ENCODE peak calls at places on chromosomes 6 and 20, in eight cellular contexts. G is spleen, R is PC-3, O is uterus, X is NB4, S is lung, K is kidney, J is left lung. Y is an unnamed sample.

GRCh38 chr20:22490287-22491187 is 93.8 kb downstream of the FOXA2 start:
- DNase-seq in O (no peak), K (peak), R (peak), X (peak), G (no peak), S (peak), J (peak), Y (no peak)

GRCh38 chr6:56808871-56809359 is 146.0 kb upstream of the BEND6 start:
- DNase-seq in S (no peak), R (peak), O (no peak), X (no peak), K (no peak), G (no peak), J (no peak), Y (peak)

GRCh38 chr20:40962733-40963504 is 65.7 kb upstream of the TOP1 start:
- DNase-seq in J (peak), K (peak), S (peak), G (peak), X (peak), O (peak), R (peak), Y (peak)

GRCh38 chr6:143100429-143100828 is 39.7 kb downstream of the AIG1 start:
- DNase-seq in G (no peak), J (no peak), O (no peak), S (no peak), R (no peak), X (no peak), K (no peak), Y (no peak)

GRCh38 chr6:28353981-28354676 is 4.4 kb downstream of the ZKSCAN3 start:
- DNase-seq in G (no peak), J (peak), R (peak), X (peak), S (peak), O (peak), K (no peak), Y (peak)

GRCh38 chr6:29845405-29846006 is 17.9 kb downstream of the HLA-G start:
- DNase-seq in O (no peak), S (no peak), R (peak), K (no peak), X (no peak), G (no peak), J (no peak), Y (no peak)

GRCh38 chr6:47534063-47534462 is 56.5 kb downstream of the CD2AP start:
- DNase-seq in G (no peak), X (no peak), R (no peak), S (no peak), J (no peak), K (no peak), O (no peak), Y (no peak)

GRCh38 chr6:23823421-23823820 is 302.6 kb upstream of the NRSN1 start:
- DNase-seq in R (peak), G (no peak), S (no peak), K (no peak), X (peak), O (no peak), J (no peak), Y (no peak)

GRCh38 chr6:2124260-2124709 is 121.1 kb downstream of the GMDS start:
- DNase-seq in K (no peak), O (peak), S (no peak), J (no peak), X (no peak), G (no peak), R (no peak), Y (no peak)

GRCh38 chr6:28446818-28447511 is 3.7 kb upstream of the ZSCAN23 start:
- DNase-seq in R (no peak), O (no peak), G (no peak), K (no peak), J (peak), S (no peak), X (peak), Y (no peak)

GRCh38 chr6:119566546-119567263 is 217.1 kb upstream of the MAN1A1 start:
- DNase-seq in G (no peak), J (no peak), R (no peak), K (no peak), X (no peak), S (no peak), O (no peak), Y (no peak)

GRCh38 chr6:167793421-167793820 is 33.3 kb upstream of the AFDN start:
- DNase-seq in X (no peak), S (peak), R (no peak), J (no peak), K (no peak), G (no peak), O (no peak), Y (no peak)

GRCh38 chr6:33105916-33106871 is 30.4 kb downstream of the HLA-DPB1 start:
- DNase-seq in G (no peak), R (no peak), O (no peak), S (peak), J (no peak), X (no peak), K (no peak), Y (no peak)

GRCh38 chr6:119526609-119527605 is 177.3 kb upstream of the MAN1A1 start:
- DNase-seq in K (no peak), G (no peak), X (no peak), J (no peak), R (no peak), O (no peak), S (no peak), Y (no peak)

GRCh38 chr6:160386869-160387518 is 38.8 kb downstream of the SLC22A3 start:
- DNase-seq in R (peak), G (no peak), O (peak), J (peak), K (no peak), S (peak), X (no peak), Y (peak)

GRCh38 chr20:4813839-4814695 is 92.4 kb downstream of the PRND start:
- DNase-seq in K (peak), G (peak), J (no peak), S (no peak), X (peak), O (no peak), R (peak), Y (no peak)

GRCh38 chr6:112253842-112254816 is at the start of gene LAMA4:
- DNase-seq in G (peak), O (peak), K (peak), X (no peak), R (peak), S (peak), J (peak), Y (peak)

GRCh38 chr6:158041788-158042187 is 60.1 kb downstream of the SYNJ2 start:
- DNase-seq in O (no peak), J (no peak), R (no peak), K (peak), S (no peak), G (no peak), X (no peak), Y (no peak)

GRCh38 chr6:133587841-133588240 is 301.1 kb upstream of the TCF21 start:
- DNase-seq in G (no peak), J (no peak), O (no peak), R (no peak), X (no peak), K (no peak), S (no peak), Y (peak)

GRCh38 chr6:106799008-106799952 is 169.9 kb downstream of the QRSL1 start:
- DNase-seq in O (no peak), J (no peak), G (no peak), K (no peak), X (peak), R (peak), S (no peak), Y (peak)

GRCh38 chr6:33905081-33905609 is 101.3 kb upstream of the MLN start:
- DNase-seq in K (no peak), R (no peak), X (no peak), G (peak), O (no peak), J (no peak), S (no peak), Y (no peak)

GRCh38 chr6:107523054-107523791 is 33.3 kb downstream of the SOBP start:
- DNase-seq in J (no peak), G (no peak), K (peak), X (no peak), R (no peak), O (no peak), S (no peak), Y (no peak)

GRCh38 chr20:22379472-22379871 is 204.9 kb downstream of the FOXA2 start:
- DNase-seq in R (peak), O (no peak), K (no peak), X (peak), G (no peak), J (no peak), S (no peak), Y (no peak)

GRCh38 chr6:110534731-110535164 is 58.3 kb upstream of the SLC22A16 start:
- DNase-seq in K (no peak), J (no peak), O (no peak), S (no peak), G (no peak), X (no peak), R (peak), Y (peak)

DNA sequence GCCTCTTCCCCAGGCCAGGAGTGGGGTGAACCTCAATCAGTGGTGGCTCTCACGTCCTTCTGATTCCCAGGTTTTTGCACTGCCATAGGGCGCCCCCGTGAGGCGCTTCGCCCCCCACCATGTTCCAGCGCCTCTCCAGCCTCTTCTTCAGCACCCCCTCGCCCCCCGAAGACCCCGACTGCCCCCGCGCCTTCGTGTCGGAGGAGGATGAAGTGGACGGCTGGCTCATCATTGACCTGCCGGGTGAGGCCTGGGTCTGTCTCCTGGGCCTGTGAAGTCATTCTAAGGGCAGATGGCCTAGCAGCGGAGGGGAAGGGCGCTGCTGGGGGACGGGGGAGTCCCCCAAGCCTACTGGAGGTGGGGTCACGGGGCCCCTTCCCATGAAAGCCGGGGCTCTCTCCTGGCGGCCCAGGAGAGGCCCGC is 4.5 kb downstream of the TP53INP2 start:
- DNase-seq in J (peak), G (peak), O (peak), R (peak), K (peak), S (peak), X (peak), Y (peak)
- TF ChIP-seq CTCF in J (peak), G (peak), O (peak), R (peak), K (peak), S (no peak), X (peak), Y (peak)

DNA sequence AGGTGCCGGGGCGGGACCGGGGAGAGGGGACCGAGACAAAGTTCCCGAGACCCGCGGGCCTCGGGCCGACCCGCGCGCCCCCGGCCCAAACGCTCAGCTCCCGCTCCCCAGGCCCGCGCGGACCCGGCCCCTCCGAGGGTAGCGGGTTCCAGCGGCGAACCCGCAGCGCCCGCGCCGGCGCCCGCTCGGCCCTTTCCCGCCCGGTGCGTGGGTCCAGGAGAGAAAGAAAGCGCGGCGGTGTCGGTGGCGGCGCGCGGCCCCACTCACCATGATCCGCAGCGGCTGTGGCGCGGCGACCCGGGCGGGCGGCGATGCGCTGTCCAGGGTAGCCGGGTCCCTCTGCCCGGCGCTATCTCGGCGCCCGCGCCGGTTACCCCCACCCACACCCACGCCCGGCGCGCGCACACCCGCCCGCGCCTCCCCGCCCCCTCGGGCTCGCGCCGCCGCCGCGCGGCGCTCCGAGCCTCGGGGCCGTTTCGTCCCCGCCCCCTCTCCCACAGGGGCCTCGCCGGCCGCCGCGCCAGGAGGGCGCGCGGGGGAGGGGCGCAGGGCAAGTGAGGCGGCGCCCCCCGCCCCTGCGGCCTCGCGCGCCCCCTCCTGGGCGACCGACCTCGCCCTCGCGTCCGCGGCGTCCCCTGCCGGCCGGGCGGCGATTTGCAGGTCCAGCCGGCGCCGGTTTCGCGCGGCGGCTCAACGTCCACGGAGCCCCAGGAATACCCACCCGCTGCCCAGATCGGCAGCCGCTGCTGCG is at the start of gene ELOVL2:
- DNase-seq in S (no peak), J (peak), G (no peak), K (no peak), R (peak), X (peak), O (no peak), Y (peak)
- H3K4me3 ChIP-seq in S (peak), J (peak), G (peak), K (no peak), R (peak), X (no peak), O (peak), Y (peak)

GRCh38 chr6:155212616-155213380 is 51.0 kb upstream of the CLDN20 start:
- DNase-seq in X (no peak), J (no peak), O (no peak), K (no peak), G (no peak), S (no peak), R (peak), Y (no peak)

GRCh38 chr6:155216312-155217028 is 47.3 kb upstream of the CLDN20 start:
- DNase-seq in G (no peak), K (no peak), O (no peak), S (no peak), J (no peak), R (no peak), X (no peak), Y (no peak)

GRCh38 chr6:155215906-155216305 is 47.9 kb upstream of the CLDN20 start:
- DNase-seq in O (no peak), G (no peak), R (no peak), K (no peak), J (no peak), S (no peak), X (no peak), Y (no peak)

GRCh38 chr6:155213611-155214372 is 50.0 kb upstream of the CLDN20 start:
- DNase-seq in J (no peak), G (no peak), R (no peak), S (no peak), X (no peak), O (no peak), K (no peak), Y (no peak)

GRCh38 chr6:155212106-155212505 is 51.7 kb upstream of the CLDN20 start:
- DNase-seq in R (no peak), G (no peak), S (no peak), J (no peak), O (no peak), K (no peak), X (no peak), Y (no peak)
- TF ChIP-seq CTCF in R (no peak), G (no peak), S (no peak), J (no peak), O (no peak), K (no peak), X (no peak), Y (no peak)

GRCh38 chr20:1389703-1390385 is 3.0 kb downstream of the FKBP1A start:
- DNase-seq in X (no peak), G (no peak), R (no peak), J (no peak), O (no peak), S (peak), K (no peak), Y (no peak)
- H3K4me3 ChIP-seq in X (peak), G (peak), R (peak), J (peak), O (no peak), S (peak), K (peak), Y (no peak)

GRCh38 chr20:44886828-44887227 is 1.3 kb downstream of the YWHAB start:
- DNase-seq in O (no peak), G (no peak), J (no peak), R (no peak), K (no peak), S (no peak), X (no peak), Y (no peak)

GRCh38 chr20:44886276-44886671 is 769 bp downstream of the YWHAB start:
- DNase-seq in K (no peak), G (no peak), S (no peak), R (no peak), O (no peak), X (no peak), J (no peak), Y (peak)

GRCh38 chr20:44887466-44887865 is 2.0 kb downstream of the YWHAB start:
- DNase-seq in S (no peak), G (no peak), O (no peak), R (no peak), X (no peak), J (no peak), K (no peak), Y (no peak)

GRCh38 chr20:44884907-44885391 is 556 bp upstream of the YWHAB start:
- DNase-seq in S (no peak), X (no peak), K (no peak), G (no peak), J (no peak), R (no peak), O (no peak), Y (no peak)

GRCh38 chr20:44885392-44886275 is at the start of gene YWHAB:
- DNase-seq in O (peak), K (peak), X (peak), S (peak), J (peak), R (peak), G (peak), Y (peak)
- TF ChIP-seq CTCF in O (peak), K (no peak), X (no peak), S (no peak), J (peak), R (no peak), G (no peak), Y (no peak)

DNA sequence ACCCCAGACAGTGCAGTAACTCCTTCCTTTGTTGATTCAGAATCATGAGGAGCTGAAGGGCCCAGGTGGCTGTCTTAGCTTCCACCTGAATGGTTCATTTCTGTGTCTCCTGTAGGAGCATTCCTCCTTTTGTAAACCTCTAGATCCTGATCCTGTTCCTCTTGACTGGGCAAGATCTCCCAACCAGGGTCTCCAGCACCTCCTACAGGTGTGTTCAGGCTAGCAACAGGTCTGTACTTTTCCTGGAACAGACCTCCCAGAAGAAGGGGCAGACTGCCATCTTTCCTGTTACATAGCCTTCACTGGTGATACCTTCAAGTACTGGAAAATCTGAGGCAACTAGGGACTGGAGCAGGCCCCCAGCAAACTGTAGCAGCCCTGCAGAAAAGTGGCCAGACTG is 35.2 kb downstream of the HLA-B start:
- DNase-seq in J (no peak), G (no peak), S (no peak), K (no peak), O (no peak), R (peak), X (no peak), Y (no peak)
- H3K4me3 ChIP-seq in J (no peak), G (no peak), S (no peak), K (no peak), O (no peak), R (no peak), X (no peak), Y (no peak)

GRCh38 chr6:145209312-145209711 is 526.0 kb downstream of the EPM2A start:
- DNase-seq in K (no peak), G (no peak), R (no peak), O (no peak), S (no peak), X (no peak), J (no peak), Y (no peak)

GRCh38 chr6:145212807-145213206 is 522.5 kb downstream of the EPM2A start:
- DNase-seq in K (no peak), X (no peak), S (no peak), J (no peak), O (no peak), G (no peak), R (no peak), Y (no peak)

GRCh38 chr6:145213614-145214013 is 521.7 kb downstream of the EPM2A start:
- DNase-seq in O (no peak), K (no peak), J (no peak), R (no peak), G (no peak), X (no peak), S (no peak), Y (peak)

GRCh38 chr6:145214570-145214969 is 520.8 kb downstream of the EPM2A start:
- DNase-seq in S (no peak), R (peak), J (no peak), G (no peak), O (no peak), K (no peak), X (peak), Y (peak)
- TF ChIP-seq CTCF in S (peak), R (peak), J (peak), G (peak), O (peak), K (peak), X (peak), Y (peak)

DNA sequence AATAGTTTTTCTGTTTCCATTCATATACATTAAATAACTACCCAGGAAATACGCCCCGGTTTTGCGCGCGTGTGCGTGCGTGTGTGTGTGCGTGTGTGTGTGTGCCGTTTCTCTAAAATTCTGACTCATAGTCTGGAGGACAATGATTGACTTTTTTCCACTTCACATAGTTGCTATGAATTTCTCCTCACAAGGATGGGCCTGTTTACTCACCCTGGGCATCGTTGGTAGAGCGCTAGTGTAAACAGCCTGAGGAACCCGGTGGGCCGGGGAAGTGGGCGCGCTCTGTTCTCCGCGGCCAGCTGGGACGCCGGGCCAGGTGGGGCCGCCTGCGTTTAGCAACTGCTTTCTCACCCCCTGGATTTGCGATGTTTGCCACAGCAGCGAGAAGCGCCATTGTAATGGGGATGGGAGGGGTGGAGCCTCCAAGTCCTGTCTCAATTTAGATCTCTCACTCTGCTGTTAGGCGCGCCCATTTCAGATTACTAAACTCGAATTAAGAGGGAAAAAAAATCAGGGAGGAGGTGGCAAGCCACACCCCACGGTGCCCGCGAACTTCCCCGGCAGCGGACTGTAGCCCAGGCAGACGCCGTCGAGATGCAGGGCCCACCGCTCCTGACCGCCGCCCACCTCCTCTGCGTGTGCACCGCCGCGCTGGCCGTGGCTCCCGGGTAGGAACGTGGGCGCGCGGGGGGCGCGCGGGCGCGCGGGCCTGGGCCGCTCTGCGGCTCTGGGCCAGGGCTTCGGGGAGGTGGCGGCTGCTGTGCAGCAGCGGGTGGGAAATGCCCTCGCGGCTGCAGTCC is at the start of gene CD109:
- DNase-seq in X (no peak), G (no peak), S (peak), K (peak), J (peak), O (peak), R (peak), Y (peak)
- H3K4me3 ChIP-seq in X (no peak), G (peak), S (peak), K (peak), J (peak), O (peak), R (peak), Y (peak)

GRCh38 chr6:35052694-35053565 is 88.2 kb downstream of the TCP11 start:
- DNase-seq in K (no peak), G (no peak), R (no peak), S (no peak), O (no peak), J (no peak), X (peak), Y (peak)
- TF ChIP-seq CTCF in K (no peak), G (no peak), R (no peak), S (no peak), O (no peak), J (no peak), X (no peak), Y (no peak)

GRCh38 chr6:86203044-86203443 is 560.4 kb upstream of the SYNCRIP start:
- DNase-seq in S (no peak), K (no peak), J (no peak), X (no peak), G (no peak), O (no peak), R (no peak), Y (no peak)
- H3K4me3 ChIP-seq in S (no peak), K (no peak), J (no peak), X (no peak), G (no peak), O (no peak), R (no peak), Y (no peak)